ENCODE peak calls at places on chromosome 14, in four cellular contexts. E, H, A and X are unnamed samples. For H3K4me1, the result is how much of the 10 kb centered on the place peaks cover.

GRCh38 chr14:55381561-55381960 is 30.1 kb downstream of the ATG14 start:
- DNase-seq in A (no peak), E (no peak), H (no peak), X (no peak)

GRCh38 chr14:63454863-63455622 is 88.1 kb downstream of the PPP2R5E start:
- DNase-seq in H (no peak), A (peak), E (peak), X (no peak)

GRCh38 chr14:93219103-93219726 is 12.2 kb downstream of the UBR7 start:
- DNase-seq in E (peak), A (no peak), H (no peak), X (no peak)

GRCh38 chr14:101410126-101410525 is 151.2 kb upstream of the DIO3 start:
- DNase-seq in A (no peak), E (no peak), H (no peak), X (no peak)

GRCh38 chr14:22646570-22647254 is 2.6 kb upstream of the OR6J1 start:
- DNase-seq in H (no peak), E (no peak), A (no peak), X (no peak)

GRCh38 chr14:106838991-106839769 is 1312.8 kb downstream of the TMEM121 start:
- DNase-seq in E (no peak), H (no peak), A (no peak), X (no peak)

GRCh38 chr14:23294734-23295561 is 7.7 kb downstream of the PPP1R3E start:
- DNase-seq in H (no peak), A (no peak), E (peak), X (no peak)

GRCh38 chr14:50039734-50040400 is 76.5 kb downstream of the VCPKMT start:
- DNase-seq in H (peak), A (peak), E (no peak), X (peak)

GRCh38 chr14:102708494-102708893 is 68.8 kb upstream of the TRAF3 start:
- DNase-seq in A (no peak), E (no peak), H (no peak), X (no peak)

GRCh38 chr14:67411820-67412421 is at the start of gene PLEK2:
- DNase-seq in E (peak), A (no peak), H (peak), X (no peak)

GRCh38 chr14:91177073-91177796 is 63.4 kb downstream of the DGLUCY start:
- DNase-seq in H (no peak), E (peak), A (no peak), X (no peak)

GRCh38 chr14:51581017-51581881 is 70.5 kb upstream of the FRMD6 start:
- DNase-seq in E (no peak), A (no peak), H (no peak), X (no peak)

GRCh38 chr14:59869381-59870255 is 958 bp downstream of the RTN1 start:
- DNase-seq in H (no peak), A (no peak), E (peak), X (no peak)

GRCh38 chr14:88492272-88493089 is 62.3 kb downstream of the PTPN21 start:
- DNase-seq in E (peak), A (peak), H (no peak), X (no peak)
- TF ChIP-seq CTCF in E (peak), A (peak), H (peak), X (peak)

GRCh38 chr14:100137173-100137572 is 22.3 kb downstream of the DEGS2 start:
- DNase-seq in E (no peak), A (no peak), H (no peak), X (no peak)

GRCh38 chr14:100140452-100141132 is 18.9 kb downstream of the DEGS2 start:
- DNase-seq in H (no peak), E (peak), A (no peak), X (no peak)

GRCh38 chr14:100141133-100141497 is 18.3 kb downstream of the DEGS2 start:
- DNase-seq in E (no peak), H (no peak), A (no peak), X (no peak)

GRCh38 chr14:100138082-100138787 is 21.2 kb downstream of the DEGS2 start:
- DNase-seq in H (no peak), E (no peak), A (no peak), X (no peak)

GRCh38 chr14:100138955-100139354 is 20.5 kb downstream of the DEGS2 start:
- DNase-seq in H (no peak), E (no peak), A (no peak), X (no peak)
- H3K4me1 ChIP-seq in H (under half), E (under half), A (under half), X (under half)

GRCh38 chr14:45251912-45252311 is 1.1 kb downstream of the MIS18BP1 start:
- DNase-seq in H (no peak), E (no peak), A (no peak), X (no peak)

GRCh38 chr14:45252356-45253069 is 489 bp downstream of the MIS18BP1 start:
- DNase-seq in H (no peak), E (peak), A (no peak), X (no peak)

GRCh38 chr14:45253070-45253753 is at the start of gene MIS18BP1:
- DNase-seq in H (peak), E (peak), A (peak), X (peak)

GRCh38 chr14:45254771-45255170 is 1.8 kb upstream of the MIS18BP1 start:
- DNase-seq in H (no peak), E (no peak), A (no peak), X (no peak)

DNA sequence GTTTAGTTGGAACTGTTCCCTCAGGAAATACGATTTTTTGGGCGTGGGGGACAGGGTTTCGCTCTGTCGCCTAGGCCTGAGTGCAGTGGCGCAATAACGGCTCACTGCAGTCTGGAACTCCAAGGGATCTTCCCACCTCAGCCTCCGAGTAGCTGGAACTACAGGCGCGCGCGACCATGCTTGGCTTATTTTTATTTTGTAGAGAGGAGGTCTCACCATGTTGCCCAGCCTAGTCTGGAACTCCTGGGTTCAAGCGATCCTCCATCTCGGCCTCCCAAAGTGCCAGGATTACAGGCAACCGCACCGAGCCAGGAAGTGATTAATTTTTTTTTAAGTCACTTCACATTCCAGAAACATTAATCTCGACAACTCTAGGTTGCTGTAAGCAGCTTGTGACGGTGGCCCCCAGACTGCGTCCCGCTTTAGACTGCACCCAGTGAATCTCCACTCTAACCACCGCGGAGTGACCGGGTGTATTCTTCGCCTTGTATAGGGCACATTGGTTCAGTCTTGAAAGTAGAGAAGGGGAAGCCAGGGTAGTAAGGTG is 825 bp upstream of the MIS18BP1 start:
- DNase-seq in E (peak), H (peak), A (peak), X (no peak)
- H3K4me3 ChIP-seq in E (peak), H (peak), A (peak), X (peak)

GRCh38 chr14:32405856-32406255 is 76.8 kb downstream of the AKAP6 start:
- DNase-seq in A (no peak), H (no peak), E (peak), X (no peak)
- TF ChIP-seq CTCF in A (no peak), H (no peak), E (peak), X (no peak)

DNA sequence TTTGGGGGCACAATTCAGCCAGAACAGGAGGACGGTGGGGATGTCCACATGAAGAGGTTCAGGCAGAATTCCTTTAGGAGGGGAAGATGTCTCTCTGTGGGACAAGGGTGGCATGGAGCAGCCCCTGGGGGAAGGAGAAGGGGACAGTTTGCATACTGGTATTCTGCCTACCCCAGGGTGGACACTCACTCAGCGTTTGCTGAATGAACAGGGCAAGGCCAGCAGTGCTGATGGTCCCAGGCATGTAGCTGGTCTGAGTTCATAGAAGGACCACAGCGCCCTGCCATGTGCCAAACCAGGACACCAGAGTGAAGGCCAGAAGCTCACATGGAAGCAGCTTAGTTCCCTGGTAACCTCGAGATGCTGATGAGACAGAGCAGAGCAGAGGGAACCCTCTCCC is 5.4 kb downstream of the SERPINA5 start:
- DNase-seq in H (no peak), A (no peak), E (no peak), X (no peak)
- H3K4me1 ChIP-seq in H (under half), A (under half), E (under half), X (under half)

GRCh38 chr14:99077076-99077843 is 194.7 kb downstream of the BCL11B start:
- DNase-seq in H (no peak), E (no peak), A (no peak), X (no peak)
- H3K4me3 ChIP-seq in H (no peak), E (no peak), A (no peak), X (no peak)